ENCODE peak calls at places on chromosome 3, in six cellular contexts. One of them, this sample, is unnamed. For H3K4me1, the result is how much of the 10 kb centered on the place peaks cover.

GRCh38 chr3:67947808-67948508 is 293.5 kb upstream of the SUCLG2 start:
- DNase-seq in SJSA1: no peak
- DNase-seq in sigmoid colon: no peak
- DNase-seq in heart right ventricle: peak
- DNase-seq in A549: peak
- DNase-seq in heart left ventricle: no peak
- DNase-seq in this sample: no peak

GRCh38 chr3:72597756-72598195 is 250.5 kb downstream of the SHQ1 start:
- DNase-seq in heart left ventricle: no peak
- DNase-seq in SJSA1: no peak
- DNase-seq in sigmoid colon: no peak
- DNase-seq in A549: peak
- DNase-seq in heart right ventricle: no peak
- DNase-seq in this sample: no peak

GRCh38 chr3:185837409-185837808 is 12.6 kb upstream of the IGF2BP2 start:
- DNase-seq in SJSA1: no peak
- DNase-seq in A549: no peak
- DNase-seq in heart right ventricle: no peak
- DNase-seq in heart left ventricle: no peak
- DNase-seq in sigmoid colon: no peak
- DNase-seq in this sample: no peak

GRCh38 chr3:138434276-138434874 is at the start of gene ESYT3:
- DNase-seq in SJSA1: peak
- DNase-seq in A549: peak
- DNase-seq in sigmoid colon: peak
- DNase-seq in heart left ventricle: peak
- DNase-seq in heart right ventricle: peak
- DNase-seq in this sample: peak

GRCh38 chr3:173336261-173336660 is 61.3 kb upstream of the NLGN1 start:
- DNase-seq in SJSA1: no peak
- DNase-seq in A549: no peak
- DNase-seq in sigmoid colon: no peak
- DNase-seq in heart right ventricle: no peak
- DNase-seq in heart left ventricle: no peak
- DNase-seq in this sample: no peak

GRCh38 chr3:126622694-126623093 is 32.2 kb downstream of the TXNRD3 start:
- DNase-seq in sigmoid colon: no peak
- DNase-seq in A549: no peak
- DNase-seq in SJSA1: no peak
- DNase-seq in heart right ventricle: no peak
- DNase-seq in heart left ventricle: no peak
- DNase-seq in this sample: no peak

GRCh38 chr3:44235604-44236484 is 5.8 kb upstream of the TOPAZ1 start:
- DNase-seq in heart right ventricle: peak
- DNase-seq in sigmoid colon: peak
- DNase-seq in A549: peak
- DNase-seq in heart left ventricle: no peak
- DNase-seq in SJSA1: peak
- DNase-seq in this sample: peak

GRCh38 chr3:159486580-159486979 is 502.1 kb upstream of the IL12A start:
- DNase-seq in sigmoid colon: no peak
- DNase-seq in SJSA1: no peak
- DNase-seq in heart left ventricle: no peak
- DNase-seq in heart right ventricle: no peak
- DNase-seq in A549: peak
- DNase-seq in this sample: no peak

GRCh38 chr3:37741644-37742043 is 120.0 kb upstream of the CTDSPL start:
- DNase-seq in heart right ventricle: peak
- DNase-seq in SJSA1: no peak
- DNase-seq in A549: peak
- DNase-seq in sigmoid colon: peak
- DNase-seq in heart left ventricle: peak
- DNase-seq in this sample: peak

GRCh38 chr3:112111785-112112402 is 21.2 kb downstream of the GCSAM start:
- DNase-seq in A549: peak
- DNase-seq in heart left ventricle: no peak
- DNase-seq in SJSA1: no peak
- DNase-seq in heart right ventricle: no peak
- DNase-seq in sigmoid colon: no peak
- DNase-seq in this sample: no peak

GRCh38 chr3:16357698-16358097 is 92.7 kb downstream of the OXNAD1 start:
- DNase-seq in SJSA1: peak
- DNase-seq in sigmoid colon: no peak
- DNase-seq in heart right ventricle: no peak
- DNase-seq in heart left ventricle: no peak
- DNase-seq in A549: no peak
- DNase-seq in this sample: no peak

GRCh38 chr3:48662753-48663488 is at the start of gene CELSR3:
- DNase-seq in sigmoid colon: no peak
- DNase-seq in heart left ventricle: no peak
- DNase-seq in heart right ventricle: peak
- DNase-seq in SJSA1: peak
- DNase-seq in A549: peak
- DNase-seq in this sample: peak

GRCh38 chr3:48194446-48195071 is 6.3 kb upstream of the CDC25A start:
- DNase-seq in A549: peak
- DNase-seq in sigmoid colon: no peak
- DNase-seq in heart left ventricle: no peak
- DNase-seq in SJSA1: peak
- DNase-seq in heart right ventricle: peak
- DNase-seq in this sample: peak

GRCh38 chr3:186361612-186362408 is at the start of gene DGKG:
- DNase-seq in sigmoid colon: peak
- DNase-seq in heart right ventricle: peak
- DNase-seq in A549: peak
- DNase-seq in heart left ventricle: peak
- DNase-seq in SJSA1: no peak
- DNase-seq in this sample: peak

GRCh38 chr3:172653004-172653403 is 57.9 kb downstream of the NCEH1 start:
- DNase-seq in SJSA1: no peak
- DNase-seq in heart right ventricle: no peak
- DNase-seq in heart left ventricle: no peak
- DNase-seq in sigmoid colon: no peak
- DNase-seq in A549: no peak
- DNase-seq in this sample: no peak

GRCh38 chr3:184872200-184872599 is 60.2 kb downstream of the VPS8 start:
- DNase-seq in heart right ventricle: no peak
- DNase-seq in SJSA1: no peak
- DNase-seq in heart left ventricle: no peak
- DNase-seq in A549: no peak
- DNase-seq in sigmoid colon: no peak
- DNase-seq in this sample: no peak

GRCh38 chr3:21421096-21421495 is 329.9 kb downstream of the ZNF385D start:
- DNase-seq in heart right ventricle: no peak
- DNase-seq in A549: no peak
- DNase-seq in sigmoid colon: no peak
- DNase-seq in heart left ventricle: no peak
- DNase-seq in SJSA1: no peak
- DNase-seq in this sample: no peak

GRCh38 chr3:148400754-148401153 is 296.9 kb upstream of the AGTR1 start:
- DNase-seq in sigmoid colon: no peak
- DNase-seq in SJSA1: no peak
- DNase-seq in heart right ventricle: no peak
- DNase-seq in heart left ventricle: no peak
- DNase-seq in A549: no peak
- DNase-seq in this sample: no peak

GRCh38 chr3:122964844-122965243 is 62.7 kb downstream of the SEMA5B start:
- DNase-seq in heart left ventricle: no peak
- DNase-seq in SJSA1: no peak
- DNase-seq in sigmoid colon: no peak
- DNase-seq in A549: no peak
- DNase-seq in heart right ventricle: no peak
- DNase-seq in this sample: no peak
- H3K4me1 ChIP-seq in heart left ventricle: under half
- H3K4me1 ChIP-seq in SJSA1: under half
- H3K4me1 ChIP-seq in sigmoid colon: under half
- H3K4me1 ChIP-seq in A549: under half
- H3K4me1 ChIP-seq in heart right ventricle: under half
- H3K4me1 ChIP-seq in this sample: half or more

DNA sequence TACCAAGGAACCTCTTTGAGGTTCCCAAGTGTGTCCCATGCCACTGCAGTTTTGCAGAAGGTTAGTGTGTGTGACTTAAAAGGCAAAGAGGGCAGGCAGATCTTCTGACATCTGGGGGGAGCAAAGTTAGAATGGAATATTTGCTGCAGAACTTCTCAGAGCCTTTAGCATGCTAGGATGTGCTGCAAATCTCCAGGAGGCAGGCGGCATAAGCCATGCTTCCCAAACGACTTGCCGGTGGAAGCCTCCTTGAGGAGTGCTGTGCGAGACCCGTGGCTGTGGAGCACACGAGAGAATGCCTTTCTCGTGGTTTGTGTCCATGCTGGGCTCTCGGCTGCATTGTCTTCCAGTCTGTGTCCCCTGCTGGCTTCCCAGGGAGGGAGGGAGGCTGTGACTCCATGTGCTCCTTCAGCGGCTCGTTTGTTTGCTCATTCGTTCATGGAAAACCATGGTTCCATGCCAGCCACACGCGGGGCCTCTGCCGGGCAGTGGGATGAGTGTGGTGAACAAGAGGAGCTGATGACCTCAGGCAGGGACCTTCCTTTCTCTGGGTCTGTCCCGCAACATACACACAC is 13.8 kb downstream of the HDAC11 start:
- DNase-seq in sigmoid colon: no peak
- DNase-seq in SJSA1: no peak
- DNase-seq in heart left ventricle: peak
- DNase-seq in heart right ventricle: no peak
- DNase-seq in A549: no peak
- DNase-seq in this sample: no peak
- H3K27ac ChIP-seq in sigmoid colon: no peak
- H3K27ac ChIP-seq in SJSA1: no peak
- H3K27ac ChIP-seq in heart left ventricle: no peak
- H3K27ac ChIP-seq in heart right ventricle: no peak
- H3K27ac ChIP-seq in A549: no peak
- H3K27ac ChIP-seq in this sample: no peak

GRCh38 chr3:114299925-114300624 is 6.2 kb downstream of the TIGIT start:
- DNase-seq in SJSA1: no peak
- DNase-seq in A549: no peak
- DNase-seq in sigmoid colon: no peak
- DNase-seq in heart left ventricle: no peak
- DNase-seq in heart right ventricle: no peak
- DNase-seq in this sample: no peak
- H3K4me1 ChIP-seq in SJSA1: under half
- H3K4me1 ChIP-seq in A549: under half
- H3K4me1 ChIP-seq in sigmoid colon: under half
- H3K4me1 ChIP-seq in heart left ventricle: under half
- H3K4me1 ChIP-seq in heart right ventricle: under half
- H3K4me1 ChIP-seq in this sample: under half

GRCh38 chr3:45976191-45977091 is 19.2 kb downstream of the FYCO1 start:
- DNase-seq in heart right ventricle: no peak
- DNase-seq in sigmoid colon: no peak
- DNase-seq in SJSA1: no peak
- DNase-seq in A549: no peak
- DNase-seq in heart left ventricle: no peak
- DNase-seq in this sample: no peak
- H3K27ac ChIP-seq in heart right ventricle: no peak
- H3K27ac ChIP-seq in sigmoid colon: no peak
- H3K27ac ChIP-seq in SJSA1: no peak
- H3K27ac ChIP-seq in A549: no peak
- H3K27ac ChIP-seq in heart left ventricle: peak
- H3K27ac ChIP-seq in this sample: no peak

This sample was measured in left ventricle myocardium inferior.